ENCODE peak calls at places on chromosomes 1 and 21, in four cellular contexts. L is Panc1, O is HepG2, R is HCT116. S is an unnamed sample.

GRCh38 chr1:220772846-220773245 is 13.9 kb upstream of the MTARC1 start:
- DNase-seq in L (no peak), O (no peak), R (no peak), S (no peak)

GRCh38 chr1:3547055-3548005 is 64.0 kb downstream of the MEGF6 start:
- DNase-seq in L (no peak), O (no peak), R (no peak), S (no peak)

GRCh38 chr21:45987121-45987711 is 5.6 kb downstream of the COL6A1 start:
- DNase-seq in L (no peak), O (no peak), R (no peak), S (no peak)

GRCh38 chr21:17726047-17726446 is 93.1 kb downstream of the C21orf91 start:
- DNase-seq in L (no peak), O (peak; percentile 10), R (peak; percentile 23), S (peak; percentile 12)

GRCh38 chr1:245690153-245690552 is 535.4 kb downstream of the KIF26B start:
- DNase-seq in L (no peak), O (no peak), R (no peak), S (no peak)

GRCh38 chr1:25131794-25132193 is 100.5 kb downstream of the SYF2 start:
- DNase-seq in L (no peak), O (no peak), R (no peak), S (no peak)

GRCh38 chr1:49106438-49106837 is 329.7 kb upstream of the BEND5 start:
- DNase-seq in L (no peak), O (no peak), R (no peak), S (no peak)

GRCh38 chr1:30840904-30841598 is 67.5 kb downstream of the SDC3 start:
- DNase-seq in L (no peak), O (no peak), R (no peak), S (peak; percentile 28)

GRCh38 chr1:204307334-204307883 is 52.3 kb downstream of the PLEKHA6 start:
- DNase-seq in L (no peak), O (no peak), R (no peak), S (no peak)

GRCh38 chr1:6419397-6419802 is 319 bp downstream of the HES2 start:
- DNase-seq in L (no peak), O (no peak), R (no peak), S (no peak)

GRCh38 chr21:43739648-43740435 is 20.9 kb downstream of the PDXK start:
- DNase-seq in L (no peak), O (no peak), R (no peak), S (no peak)

GRCh38 chr21:20997308-20997632 is 939 bp upstream of the NCAM2 start:
- DNase-seq in L (no peak), O (no peak), R (no peak), S (no peak)

GRCh38 chr1:12562955-12563576 is 54.9 kb downstream of the DHRS3 start:
- DNase-seq in L (no peak), O (no peak), R (no peak), S (no peak)

GRCh38 chr1:48817505-48818114 is 40.9 kb upstream of the BEND5 start:
- DNase-seq in L (peak; percentile 28), O (peak; percentile 18), R (peak; percentile 8), S (no peak)

GRCh38 chr1:52237430-52237829 is 95.5 kb downstream of the ZFYVE9 start:
- DNase-seq in L (no peak), O (no peak), R (no peak), S (no peak)

GRCh38 chr1:4741876-4742423 is 87.5 kb downstream of the AJAP1 start:
- DNase-seq in L (no peak), O (no peak), R (no peak), S (peak; percentile 6)

GRCh38 chr1:218971166-218971565 is 202.5 kb upstream of the LYPLAL1 start:
- DNase-seq in L (no peak), O (no peak), R (no peak), S (no peak)

GRCh38 chr1:158999301-159000069 is 10.2 kb upstream of the IFI16 start:
- DNase-seq in L (no peak), O (no peak), R (no peak), S (no peak)

GRCh38 chr1:1594602-1594981 is 5.3 kb downstream of the FNDC10 start:
- DNase-seq in L (no peak), O (no peak), R (no peak), S (no peak)

GRCh38 chr1:167524651-167525050 is 6.3 kb upstream of the CD247 start:
- DNase-seq in L (no peak), O (peak; percentile 45), R (no peak), S (peak; percentile 42)

GRCh38 chr1:194813109-194813508 is 1626.7 kb upstream of the B3GALT2 start:
- DNase-seq in L (no peak), O (no peak), R (no peak), S (no peak)

GRCh38 chr1:63651110-63651776 is 58.0 kb downstream of the PGM1 start:
- DNase-seq in L (no peak), O (no peak), R (no peak), S (no peak)

GRCh38 chr1:201250326-201251011 is 32.8 kb upstream of the PKP1 start:
- DNase-seq in L (no peak), O (no peak), R (no peak), S (no peak)

GRCh38 chr1:54437783-54438182 is 31.6 kb upstream of the SSBP3 start:
- DNase-seq in L (no peak), O (no peak), R (no peak), S (no peak)

GRCh38 chr1:197103295-197103694 is 36.2 kb upstream of the F13B start:
- DNase-seq in L (no peak), O (no peak), R (no peak), S (no peak)

GRCh38 chr1:179599623-179600249 is 8.1 kb downstream of the TDRD5 start:
- DNase-seq in L (no peak), O (peak; percentile 48), R (peak; percentile 44), S (peak; percentile 52)

GRCh38 chr1:8096105-8097011 is 70.2 kb upstream of the ERRFI1 start:
- DNase-seq in L (peak; percentile 93), O (no peak), R (peak; percentile 84), S (no peak)

GRCh38 chr1:5511381-5512097 is 480.7 kb downstream of the NPHP4 start:
- DNase-seq in L (no peak), O (no peak), R (no peak), S (no peak)

GRCh38 chr1:184510110-184510509 is 123.3 kb downstream of the C1orf21 start:
- DNase-seq in L (no peak), O (no peak), R (no peak), S (no peak)
- TF ChIP-seq TCF7L2 in L (no peak), O (no peak), R (no peak), S (no peak)

GRCh38 chr1:22325531-22326371 is 125.9 kb upstream of the ZBTB40 start:
- DNase-seq in L (no peak), O (no peak), R (no peak), S (no peak)
- TF ChIP-seq TCF7L2 in L (no peak), O (no peak), R (no peak), S (no peak)

DNA sequence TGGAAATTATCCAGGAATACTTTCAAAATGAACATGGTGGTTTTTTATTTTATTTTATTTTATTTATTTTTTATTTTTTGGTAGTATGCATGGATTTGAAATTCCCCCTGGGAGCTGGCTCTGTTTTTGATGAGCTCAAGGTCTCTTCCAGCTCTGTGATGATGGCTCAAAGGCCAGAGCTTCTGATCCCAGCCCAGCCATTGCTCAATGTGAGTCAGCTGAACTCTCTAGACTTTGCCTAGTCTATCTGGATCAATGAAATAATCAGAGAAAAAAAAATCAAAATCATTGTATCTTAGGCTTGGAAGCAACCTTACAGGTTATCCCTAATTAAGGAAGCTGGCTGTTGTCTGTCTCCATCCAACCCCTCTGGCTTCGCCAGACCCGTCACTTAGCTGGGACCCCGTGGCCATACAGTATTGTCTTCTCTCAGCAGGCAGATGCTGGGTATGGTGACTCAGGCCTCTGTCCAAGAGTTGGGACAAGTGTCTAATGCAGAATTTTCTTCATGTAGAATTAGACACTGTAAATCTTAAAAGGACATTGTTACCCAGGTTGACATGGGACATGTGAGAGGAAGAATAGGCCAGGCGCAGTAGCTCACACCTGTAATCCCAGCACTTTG is 90.2 kb upstream of the LPGAT1 start:
- DNase-seq in L (no peak), O (peak; percentile 77), R (no peak), S (no peak)
- TF ChIP-seq TCF7L2 in L (no peak), O (no peak), R (no peak), S (no peak)

DNA sequence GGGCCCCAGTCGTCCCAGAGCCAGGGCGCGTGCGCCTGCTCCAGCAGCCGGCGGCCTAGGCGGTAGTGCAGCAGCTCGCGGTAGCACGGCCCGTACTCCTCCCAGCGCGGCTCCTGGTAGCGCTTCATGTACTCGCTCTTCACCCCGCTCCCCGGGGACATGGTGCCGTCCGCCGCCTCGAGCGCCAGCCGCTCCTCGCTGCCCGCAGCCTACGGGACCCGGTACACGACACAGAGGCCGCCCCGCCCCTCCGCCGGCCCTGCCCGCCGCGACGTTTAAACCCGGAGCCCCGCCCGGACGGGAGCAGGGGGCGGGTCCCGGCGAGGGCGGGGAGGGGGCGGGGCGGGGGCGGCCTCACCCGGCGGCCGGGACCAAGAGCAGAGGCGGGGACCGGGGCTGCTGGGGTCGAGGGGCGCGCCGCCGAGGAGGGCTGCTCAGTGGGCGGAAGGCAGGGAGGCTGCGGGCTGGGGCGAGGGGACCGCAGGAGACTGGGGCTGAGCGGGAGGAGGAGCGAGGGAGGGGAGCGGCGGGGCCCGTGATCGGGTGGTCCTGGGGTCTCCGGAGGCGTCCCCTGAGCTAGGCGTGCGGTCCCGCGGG is 444 bp downstream of the CCSAP start:
- DNase-seq in L (no peak), O (peak; percentile 51), R (peak; percentile 28), S (peak; percentile 89)
- TF ChIP-seq TCF7L2 in L (no peak), O (no peak), R (no peak), S (no peak)

GRCh38 chr1:23111600-23112535 is 56.8 kb downstream of the LUZP1 start:
- DNase-seq in L (no peak), O (no peak), R (no peak), S (no peak)
- TF ChIP-seq TCF7L2 in L (no peak), O (no peak), R (no peak), S (no peak)

GRCh38 chr1:156895408-156895874 is 1.9 kb downstream of the PEAR1 start:
- DNase-seq in L (no peak), O (no peak), R (no peak), S (no peak)

GRCh38 chr1:156893048-156893953 is at the start of gene PEAR1:
- DNase-seq in L (no peak), O (no peak), R (no peak), S (no peak)

GRCh38 chr1:156894001-156894400 is 483 bp downstream of the PEAR1 start:
- DNase-seq in L (no peak), O (no peak), R (no peak), S (no peak)

GRCh38 chr1:156895927-156896326 is 2.4 kb downstream of the PEAR1 start:
- DNase-seq in L (no peak), O (no peak), R (no peak), S (no peak)

DNA sequence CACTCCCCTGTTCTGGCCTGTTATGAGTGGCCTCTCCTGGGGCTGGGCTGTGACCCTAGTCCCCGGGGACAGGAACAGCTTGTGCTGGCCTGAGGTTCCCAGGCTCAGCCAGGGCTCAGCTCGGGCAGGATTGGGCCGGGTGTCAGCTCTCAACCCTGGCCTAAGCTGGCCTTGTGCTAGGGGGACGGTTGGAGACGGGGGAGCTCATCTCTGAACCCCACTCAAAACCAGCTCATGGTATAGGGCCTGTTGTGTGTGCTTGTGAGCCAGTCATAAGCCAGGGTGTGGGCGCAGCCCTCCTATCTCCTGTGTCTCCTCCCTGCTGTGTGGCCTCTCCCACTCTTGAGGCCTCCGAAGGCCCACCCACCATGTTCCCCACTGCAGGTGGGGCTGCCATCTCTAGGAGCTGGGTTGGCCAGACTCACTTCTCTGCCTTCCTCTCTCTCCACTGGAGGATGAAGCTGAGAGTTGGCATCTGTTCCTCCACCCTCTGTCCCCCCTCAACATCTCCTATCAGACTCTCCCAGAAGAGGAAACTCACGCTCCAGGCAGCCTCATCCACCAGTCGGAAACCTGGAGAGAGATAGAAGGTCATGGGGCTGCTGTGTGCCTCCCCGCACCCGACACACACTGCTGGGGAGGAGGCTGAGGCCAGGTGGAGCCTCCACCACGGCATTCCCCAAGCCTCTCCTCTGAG is 1.3 kb downstream of the PEAR1 start:
- DNase-seq in L (no peak), O (no peak), R (no peak), S (peak; percentile 84)
- TF ChIP-seq TCF7L2 in L (no peak), O (no peak), R (no peak), S (no peak)